ENCODE peak calls at places on chromosomes 4 and X, in eight cellular contexts. W, L, F, Y, U, B, M and Q are unnamed samples.

GRCh38 chrX:136477026-136477425 is 10.7 kb upstream of the BRS3 start:
- DNase-seq in W (no peak), L (no peak), F (no peak), Y (no peak), U (no peak), B (no peak), M (no peak), Q (no peak)

GRCh38 chr4:173334891-173335754 is 965 bp upstream of the HMGB2 start:
- DNase-seq in W (peak), L (peak), F (no peak), Y (peak), U (peak), B (peak), M (peak), Q (no peak)

GRCh38 chr4:158622251-158622650 is 49.4 kb downstream of the C4orf46 start:
- DNase-seq in W (no peak), L (no peak), F (no peak), Y (no peak), U (no peak), B (no peak), M (no peak), Q (no peak)

GRCh38 chrX:17441965-17442364 is 67.0 kb downstream of the NHS start:
- DNase-seq in W (peak), L (no peak), F (no peak), Y (no peak), U (no peak), B (no peak), M (no peak), Q (no peak)

GRCh38 chrX:118724775-118725174 is 2.6 kb upstream of the IL13RA1 start:
- DNase-seq in W (peak), L (no peak), F (no peak), Y (peak), U (no peak), B (no peak), M (no peak), Q (no peak)

GRCh38 chr4:125529071-125529470 is 214.3 kb downstream of the FAT4 start:
- DNase-seq in W (no peak), L (no peak), F (no peak), Y (no peak), U (no peak), B (no peak), M (no peak), Q (no peak)

GRCh38 chr4:56727150-56727549 is 46.1 kb upstream of the HOPX start:
- DNase-seq in W (peak), L (peak), F (no peak), Y (no peak), U (no peak), B (no peak), M (no peak), Q (no peak)

GRCh38 chrX:121308276-121308805 is 260.9 kb downstream of the GLUD2 start:
- DNase-seq in W (peak), L (peak), F (peak), Y (peak), U (no peak), B (no peak), M (peak), Q (no peak)

GRCh38 chr4:86670739-86671138 is 76.6 kb downstream of the PTPN13 start:
- DNase-seq in W (peak), L (no peak), F (no peak), Y (peak), U (no peak), B (no peak), M (no peak), Q (no peak)

GRCh38 chr4:123849495-123849894 is 452.9 kb downstream of the SPRY1 start:
- DNase-seq in W (no peak), L (no peak), F (no peak), Y (no peak), U (no peak), B (no peak), M (no peak), Q (no peak)

GRCh38 chrX:103376979-103377324 is 614 bp downstream of the BEX3 start:
- DNase-seq in W (no peak), L (peak), F (no peak), Y (no peak), U (no peak), B (peak), M (peak), Q (no peak)

GRCh38 chr4:125016892-125017299 is 297.9 kb upstream of the FAT4 start:
- DNase-seq in W (no peak), L (no peak), F (no peak), Y (no peak), U (no peak), B (no peak), M (no peak), Q (no peak)

GRCh38 chr4:124437853-124438495 is 274.6 kb downstream of the ANKRD50 start:
- DNase-seq in W (no peak), L (no peak), F (no peak), Y (no peak), U (no peak), B (no peak), M (no peak), Q (no peak)

GRCh38 chr4:152359208-152360044 is 176.5 kb downstream of the FBXW7 start:
- DNase-seq in W (no peak), L (no peak), F (no peak), Y (no peak), U (no peak), B (no peak), M (no peak), Q (no peak)

GRCh38 chr4:123555500-123556273 is 159.1 kb downstream of the SPRY1 start:
- DNase-seq in W (peak), L (no peak), F (no peak), Y (peak), U (peak), B (peak), M (no peak), Q (no peak)

GRCh38 chrX:71301195-71301924 is at the start of gene ITGB1BP2:
- DNase-seq in W (no peak), L (no peak), F (no peak), Y (no peak), U (no peak), B (no peak), M (no peak), Q (no peak)

GRCh38 chr4:81460837-81461233 is 10.9 kb downstream of the RASGEF1B start:
- DNase-seq in W (no peak), L (no peak), F (no peak), Y (no peak), U (no peak), B (no peak), M (no peak), Q (no peak)

GRCh38 chr4:113276448-113277158 is 227.2 kb downstream of the ANK2 start:
- DNase-seq in W (no peak), L (no peak), F (no peak), Y (no peak), U (no peak), B (no peak), M (no peak), Q (no peak)